ENCODE peak calls at places on chromosomes 13 and 19, in six cellular contexts. J is hepatic stellate cell, I is NB4, W is H54, P is GM23338, D is T-helper 9 cell. T is an unnamed sample.

GRCh38 chr13:27599845-27600553 is 20.3 kb downstream of the LNX2 start:
- DNase-seq in J (peak; percentile 56), I (no peak), W (no peak), P (peak; percentile 41), D (no peak), T (no peak)

GRCh38 chr13:54513254-54513653 is 1484.6 kb downstream of the OLFM4 start:
- DNase-seq in J (no peak), I (no peak), W (no peak), P (no peak), D (no peak), T (no peak)

GRCh38 chr19:16325671-16326400 is 1.2 kb downstream of the KLF2 start:
- DNase-seq in J (no peak), I (no peak), W (peak; percentile 53), P (peak; percentile 93), D (peak; percentile 44), T (no peak)

GRCh38 chr19:55702131-55702627 is 27.2 kb downstream of the EPN1 start:
- DNase-seq in J (no peak), I (no peak), W (no peak), P (peak; percentile 22), D (no peak), T (no peak)

GRCh38 chr13:46168818-46169217 is 13.2 kb downstream of the LCP1 start:
- DNase-seq in J (no peak), I (peak; percentile 78), W (no peak), P (no peak), D (no peak), T (peak; percentile 50)

GRCh38 chr13:109945206-109945960 is 159.0 kb upstream of the IRS2 start:
- DNase-seq in J (peak; percentile 74), I (no peak), W (peak; percentile 57), P (no peak), D (no peak), T (no peak)

GRCh38 chr13:36302289-36302688 is 4.7 kb upstream of the CCDC169 start:
- DNase-seq in J (no peak), I (no peak), W (no peak), P (no peak), D (no peak), T (no peak)

GRCh38 chr19:17681505-17682125 is 6.5 kb downstream of the UNC13A start:
- DNase-seq in J (peak; percentile 61), I (peak; percentile 71), W (no peak), P (peak; percentile 85), D (peak; percentile 28), T (no peak)

GRCh38 chr19:47619763-47620162 is 10.8 kb downstream of the BICRA start:
- DNase-seq in J (no peak), I (no peak), W (no peak), P (peak; percentile 87), D (no peak), T (no peak)

GRCh38 chr13:35771898-35772297 is 295.4 kb upstream of the MAB21L1 start:
- DNase-seq in J (peak; percentile 60), I (no peak), W (no peak), P (peak; percentile 67), D (no peak), T (no peak)

GRCh38 chr19:46913852-46914430 is 53.1 kb downstream of the ARHGAP35 start:
- DNase-seq in J (peak; percentile 36), I (peak; percentile 81), W (no peak), P (no peak), D (no peak), T (peak; percentile 16)

GRCh38 chr13:29991343-29991742 is 140.9 kb upstream of the UBL3 start:
- DNase-seq in J (peak; percentile 88), I (no peak), W (peak; percentile 59), P (no peak), D (no peak), T (no peak)

GRCh38 chr19:2695288-2695866 is 7.1 kb downstream of the GNG7 start:
- DNase-seq in J (no peak), I (no peak), W (no peak), P (no peak), D (no peak), T (peak; percentile 13)

GRCh38 chr13:24614306-24615080 is 65.7 kb upstream of the ATP12A start:
- DNase-seq in J (no peak), I (no peak), W (no peak), P (no peak), D (no peak), T (no peak)

GRCh38 chr13:60759499-60759898 is 362.5 kb downstream of the TDRD3 start:
- DNase-seq in J (no peak), I (no peak), W (no peak), P (peak; percentile 35), D (no peak), T (no peak)

GRCh38 chr19:35392742-35393350 is 22.0 kb downstream of the GPR42 start:
- DNase-seq in J (no peak), I (no peak), W (no peak), P (no peak), D (no peak), T (no peak)

GRCh38 chr13:36870050-36870692 is 49.9 kb downstream of the SMAD9 start:
- DNase-seq in J (no peak), I (no peak), W (no peak), P (no peak), D (no peak), T (no peak)

GRCh38 chr19:18291019-18291524 is 9.7 kb upstream of the JUND start:
- DNase-seq in J (no peak), I (no peak), W (no peak), P (peak; percentile 26), D (no peak), T (no peak)

GRCh38 chr19:7729831-7730285 is 2.1 kb downstream of the CLEC4G start:
- DNase-seq in J (no peak), I (no peak), W (no peak), P (peak; percentile 80), D (no peak), T (no peak)

GRCh38 chr19:37966211-37967072 is 59.4 kb downstream of the SIPA1L3 start:
- DNase-seq in J (no peak), I (no peak), W (no peak), P (no peak), D (no peak), T (no peak)

GRCh38 chr13:19982447-19983043 is 24.0 kb downstream of the ZMYM2 start:
- DNase-seq in J (no peak), I (no peak), W (no peak), P (peak; percentile 22), D (no peak), T (no peak)

GRCh38 chr19:47693489-47693888 is 19.7 kb upstream of the EHD2 start:
- DNase-seq in J (no peak), I (no peak), W (no peak), P (no peak), D (no peak), T (no peak)

GRCh38 chr19:49560358-49560900 is 19.9 kb downstream of the NOSIP start:
- DNase-seq in J (no peak), I (no peak), W (no peak), P (no peak), D (peak; percentile 35), T (no peak)